ENCODE peak calls at places on chromosomes 1 and 21, in five cellular contexts. One of them, this sample, is unnamed.

GRCh38 chr1:4076346-4076745 is 176.3 kb upstream of the C1orf174 start:
- DNase-seq in GM12878: no peak
- DNase-seq in H1: no peak
- DNase-seq in K562: no peak
- DNase-seq in HepG2: no peak
- DNase-seq in this sample: no peak

GRCh38 chr1:230149751-230150584 is 82.9 kb downstream of the GALNT2 start:
- DNase-seq in GM12878: peak; percentile 60
- DNase-seq in H1: no peak
- DNase-seq in K562: peak; percentile 43
- DNase-seq in HepG2: no peak
- DNase-seq in this sample: no peak

GRCh38 chr1:193183019-193183643 is 3.3 kb downstream of the B3GALT2 start:
- DNase-seq in GM12878: no peak
- DNase-seq in H1: no peak
- DNase-seq in K562: peak; percentile 34
- DNase-seq in HepG2: peak; percentile 39
- DNase-seq in this sample: peak; percentile 28

GRCh38 chr1:203296456-203297073 is 8.8 kb upstream of the BTG2 start:
- DNase-seq in GM12878: no peak
- DNase-seq in H1: no peak
- DNase-seq in K562: no peak
- DNase-seq in HepG2: no peak
- DNase-seq in this sample: no peak

GRCh38 chr1:37902983-37903382 is 43.6 kb upstream of the MTF1 start:
- DNase-seq in GM12878: no peak
- DNase-seq in H1: no peak
- DNase-seq in K562: no peak
- DNase-seq in HepG2: no peak
- DNase-seq in this sample: no peak

GRCh38 chr1:161119379-161120061 is 1.6 kb downstream of the NIT1 start:
- DNase-seq in GM12878: no peak
- DNase-seq in H1: no peak
- DNase-seq in K562: peak; percentile 68
- DNase-seq in HepG2: no peak
- DNase-seq in this sample: peak; percentile 39

GRCh38 chr1:100734716-100735115 is 15.2 kb downstream of the VCAM1 start:
- DNase-seq in GM12878: no peak
- DNase-seq in H1: no peak
- DNase-seq in K562: no peak
- DNase-seq in HepG2: no peak
- DNase-seq in this sample: no peak

GRCh38 chr1:232487236-232487635 is 142.7 kb downstream of the SIPA1L2 start:
- DNase-seq in GM12878: no peak
- DNase-seq in H1: no peak
- DNase-seq in K562: no peak
- DNase-seq in HepG2: no peak
- DNase-seq in this sample: no peak

GRCh38 chr1:205261946-205262668 is 34.4 kb downstream of the TMCC2 start:
- DNase-seq in GM12878: no peak
- DNase-seq in H1: no peak
- DNase-seq in K562: no peak
- DNase-seq in HepG2: no peak
- DNase-seq in this sample: no peak

GRCh38 chr1:7664893-7665250 is 106.2 kb upstream of the VAMP3 start:
- DNase-seq in GM12878: no peak
- DNase-seq in H1: no peak
- DNase-seq in K562: no peak
- DNase-seq in HepG2: no peak
- DNase-seq in this sample: no peak

GRCh38 chr1:45953934-45954333 is 150.5 kb downstream of the MAST2 start:
- DNase-seq in GM12878: no peak
- DNase-seq in H1: no peak
- DNase-seq in K562: no peak
- DNase-seq in HepG2: no peak
- DNase-seq in this sample: no peak

GRCh38 chr1:154849645-154850131 is 20.4 kb downstream of the KCNN3 start:
- DNase-seq in GM12878: peak; percentile 60
- DNase-seq in H1: no peak
- DNase-seq in K562: no peak
- DNase-seq in HepG2: no peak
- DNase-seq in this sample: no peak

GRCh38 chr1:28553229-28553930 is 495 bp downstream of the TRNAU1AP start:
- DNase-seq in GM12878: peak; percentile 9
- DNase-seq in H1: no peak
- DNase-seq in K562: peak; percentile 61
- DNase-seq in HepG2: no peak
- DNase-seq in this sample: peak; percentile 76
- TF ChIP-seq CHD2 in GM12878: no peak
- TF ChIP-seq CHD2 in H1: no peak
- TF ChIP-seq CHD2 in K562: no peak
- TF ChIP-seq CHD2 in HepG2: no peak
- TF ChIP-seq CHD2 in this sample: no peak

DNA sequence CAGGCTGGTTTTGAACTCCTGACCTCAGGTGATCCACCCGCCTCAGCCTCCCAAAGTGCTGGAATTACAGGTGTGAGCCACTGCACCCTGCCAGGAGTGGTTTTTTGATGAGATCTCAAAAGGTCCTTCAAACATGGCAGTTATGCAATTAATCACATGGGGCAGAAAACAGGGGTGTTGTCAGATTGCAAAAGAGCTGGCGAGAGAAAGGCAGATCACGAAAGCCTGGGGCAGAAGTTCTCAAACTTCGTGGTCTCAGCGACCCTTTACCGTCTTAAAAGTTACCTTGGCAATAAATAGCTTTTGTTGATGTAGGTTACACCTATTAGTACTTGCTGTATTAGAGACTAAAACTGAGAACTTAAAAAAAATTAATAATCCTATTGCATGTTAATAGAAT is 16.1 kb downstream of the CNR2 start:
- DNase-seq in GM12878: no peak
- DNase-seq in H1: no peak
- DNase-seq in K562: no peak
- DNase-seq in HepG2: no peak
- DNase-seq in this sample: no peak
- TF ChIP-seq POLR2AphosphoS5 in GM12878: no peak
- TF ChIP-seq POLR2AphosphoS5 in H1: no peak
- TF ChIP-seq POLR2AphosphoS5 in K562: no peak
- TF ChIP-seq POLR2AphosphoS5 in HepG2: no peak
- TF ChIP-seq POLR2AphosphoS5 in this sample: no peak

GRCh38 chr21:28419811-28420210 is 572.9 kb downstream of the LTN1 start:
- DNase-seq in GM12878: no peak
- DNase-seq in H1: no peak
- DNase-seq in K562: no peak
- DNase-seq in HepG2: no peak
- DNase-seq in this sample: no peak

GRCh38 chr21:28421716-28422480 is 570.8 kb downstream of the LTN1 start:
- DNase-seq in GM12878: no peak
- DNase-seq in H1: no peak
- DNase-seq in K562: no peak
- DNase-seq in HepG2: no peak
- DNase-seq in this sample: no peak

GRCh38 chr21:28423521-28423920 is 569.2 kb downstream of the LTN1 start:
- DNase-seq in GM12878: no peak
- DNase-seq in H1: no peak
- DNase-seq in K562: no peak
- DNase-seq in HepG2: no peak
- DNase-seq in this sample: no peak

DNA sequence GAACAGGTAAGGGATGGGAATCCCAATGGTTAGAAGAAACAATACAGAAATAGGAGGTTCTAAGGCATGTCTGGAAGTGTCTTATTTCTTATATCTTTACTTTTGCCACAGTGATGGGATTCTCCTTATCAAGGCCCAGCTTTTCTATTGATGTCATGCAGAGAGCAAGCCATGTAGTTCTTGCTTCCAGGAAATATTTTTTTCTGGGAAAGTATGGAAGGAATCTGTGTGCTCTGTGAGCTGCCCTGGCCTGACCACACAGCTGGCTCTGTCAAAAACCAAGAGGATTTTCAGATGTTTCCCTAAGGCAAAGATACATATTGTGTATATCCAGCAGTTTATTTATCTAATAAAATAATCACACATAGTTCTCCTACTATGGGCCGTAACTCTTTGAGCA is 573.6 kb downstream of the LTN1 start:
- DNase-seq in GM12878: no peak
- DNase-seq in H1: no peak
- DNase-seq in K562: no peak
- DNase-seq in HepG2: no peak
- DNase-seq in this sample: no peak
- TF ChIP-seq CHD2 in GM12878: no peak
- TF ChIP-seq CHD2 in H1: no peak
- TF ChIP-seq CHD2 in K562: no peak
- TF ChIP-seq CHD2 in HepG2: no peak
- TF ChIP-seq CHD2 in this sample: no peak

GRCh38 chr1:33018112-33018511 is 18.6 kb downstream of the AK2 start:
- DNase-seq in GM12878: no peak
- DNase-seq in H1: no peak
- DNase-seq in K562: no peak
- DNase-seq in HepG2: no peak
- DNase-seq in this sample: no peak

GRCh38 chr1:33017175-33017574 is 19.5 kb downstream of the AK2 start:
- DNase-seq in GM12878: no peak
- DNase-seq in H1: no peak
- DNase-seq in K562: no peak
- DNase-seq in HepG2: no peak
- DNase-seq in this sample: no peak

GRCh38 chr1:33014464-33015170 is 22.1 kb downstream of the AK2 start:
- DNase-seq in GM12878: no peak
- DNase-seq in H1: no peak
- DNase-seq in K562: no peak
- DNase-seq in HepG2: no peak
- DNase-seq in this sample: no peak

GRCh38 chr1:33013791-33014190 is 22.9 kb downstream of the AK2 start:
- DNase-seq in GM12878: no peak
- DNase-seq in H1: no peak
- DNase-seq in K562: no peak
- DNase-seq in HepG2: no peak
- DNase-seq in this sample: no peak

GRCh38 chr1:33015216-33015615 is 21.5 kb downstream of the AK2 start:
- DNase-seq in GM12878: no peak
- DNase-seq in H1: no peak
- DNase-seq in K562: no peak
- DNase-seq in HepG2: no peak
- DNase-seq in this sample: no peak
- TF ChIP-seq POLR2AphosphoS5 in GM12878: no peak
- TF ChIP-seq POLR2AphosphoS5 in H1: no peak
- TF ChIP-seq POLR2AphosphoS5 in K562: no peak
- TF ChIP-seq POLR2AphosphoS5 in HepG2: no peak
- TF ChIP-seq POLR2AphosphoS5 in this sample: no peak

GRCh38 chr1:214983126-214983869 is 99.2 kb upstream of the KCNK2 start:
- DNase-seq in GM12878: no peak
- DNase-seq in H1: no peak
- DNase-seq in K562: no peak
- DNase-seq in HepG2: no peak
- DNase-seq in this sample: no peak
- TF ChIP-seq CHD2 in GM12878: no peak
- TF ChIP-seq CHD2 in H1: no peak
- TF ChIP-seq CHD2 in K562: no peak
- TF ChIP-seq CHD2 in HepG2: no peak
- TF ChIP-seq CHD2 in this sample: no peak

DNA sequence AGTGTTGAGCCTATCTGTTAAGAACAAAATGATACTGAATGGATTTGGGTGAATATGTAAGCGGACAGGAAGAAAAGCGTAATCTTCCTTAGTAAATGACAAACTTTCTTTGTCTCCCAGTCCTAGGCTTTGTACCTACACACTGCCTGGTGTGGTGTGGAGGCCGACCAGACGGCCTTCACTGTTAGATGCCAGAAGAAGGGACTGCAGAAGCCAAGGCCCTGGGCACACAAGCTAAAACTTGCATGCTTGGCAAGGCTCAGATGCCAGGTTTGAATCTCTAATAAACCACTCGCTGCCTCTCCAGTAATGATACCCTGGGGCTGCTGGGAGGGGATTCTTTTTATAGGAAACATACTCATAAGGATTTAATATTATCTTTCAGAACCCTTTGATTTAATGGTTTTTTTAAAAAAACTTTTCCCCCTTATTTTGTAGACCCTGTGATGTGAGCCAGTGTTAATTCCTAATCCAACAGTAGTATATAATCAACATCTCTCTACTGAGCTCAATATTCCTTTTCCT is 263.8 kb downstream of the PTPRC start:
- DNase-seq in GM12878: no peak
- DNase-seq in H1: no peak
- DNase-seq in K562: no peak
- DNase-seq in HepG2: no peak
- DNase-seq in this sample: no peak
- TF ChIP-seq POLR2AphosphoS5 in GM12878: no peak
- TF ChIP-seq POLR2AphosphoS5 in H1: no peak
- TF ChIP-seq POLR2AphosphoS5 in K562: no peak
- TF ChIP-seq POLR2AphosphoS5 in HepG2: no peak
- TF ChIP-seq POLR2AphosphoS5 in this sample: no peak

DNA sequence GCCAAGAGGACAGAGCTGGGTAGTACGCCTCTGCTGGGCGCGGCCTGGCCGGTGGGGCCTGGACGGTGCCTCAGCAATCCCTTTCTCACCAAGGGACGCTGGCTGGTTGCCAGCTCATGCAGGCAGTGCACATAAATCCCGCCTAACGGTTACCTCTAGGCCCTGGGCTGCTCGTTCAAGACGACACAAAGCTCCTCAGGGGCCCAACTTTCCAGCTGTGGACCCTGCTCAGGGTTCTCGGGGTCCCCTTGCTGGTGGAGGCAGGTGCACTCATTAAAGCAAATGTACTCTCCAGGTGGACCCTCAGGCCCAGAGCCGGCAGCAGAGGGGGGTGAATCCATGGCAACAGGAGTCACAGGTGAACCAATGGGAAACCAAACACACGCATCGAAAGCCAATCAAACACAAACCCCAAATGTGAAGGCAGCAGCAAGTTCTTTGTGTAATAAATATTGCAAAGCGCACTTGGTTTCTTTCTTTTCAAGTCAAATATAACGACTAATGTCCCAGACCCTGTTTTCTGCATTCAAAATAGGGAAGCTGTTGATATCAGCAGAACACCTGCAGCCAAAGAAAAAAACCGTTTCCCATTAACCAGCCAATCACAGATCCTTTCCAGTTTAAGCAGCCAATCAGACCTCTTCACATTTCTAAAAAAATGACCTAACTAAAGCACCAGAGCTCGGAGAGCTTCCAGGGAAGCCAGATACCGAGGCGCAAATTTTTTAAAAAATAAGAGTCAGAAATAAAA is 26.1 kb upstream of the CLSTN1 start:
- DNase-seq in GM12878: no peak
- DNase-seq in H1: no peak
- DNase-seq in K562: peak; percentile 51
- DNase-seq in HepG2: no peak
- DNase-seq in this sample: no peak
- TF ChIP-seq CHD2 in GM12878: no peak
- TF ChIP-seq CHD2 in H1: no peak
- TF ChIP-seq CHD2 in K562: no peak
- TF ChIP-seq CHD2 in HepG2: no peak
- TF ChIP-seq CHD2 in this sample: no peak

GRCh38 chr1:96362623-96363022 is 359.0 kb upstream of the PTBP2 start:
- DNase-seq in GM12878: no peak
- DNase-seq in H1: no peak
- DNase-seq in K562: no peak
- DNase-seq in HepG2: peak; percentile 31
- DNase-seq in this sample: no peak
- TF ChIP-seq POLR2AphosphoS5 in GM12878: no peak
- TF ChIP-seq POLR2AphosphoS5 in H1: no peak
- TF ChIP-seq POLR2AphosphoS5 in K562: no peak
- TF ChIP-seq POLR2AphosphoS5 in HepG2: no peak
- TF ChIP-seq POLR2AphosphoS5 in this sample: peak; percentile 92

This sample was measured in SK-N-SH.